ENCODE peak calls at places on chromosomes 5 and 9, in ten cellular contexts. N is HTR-8/SVneo; H is AG08395; X is fibroblast of lung; J is M059J; U is aorta; R is fibroblast of the conjunctiva; G is NCI-H1417 treated with DMSO at 0.1 percent for 48 hours; T is activated naive CD8-positive, alpha-beta T cell treated with anti-CD3 and anti-CD28 coated beads, Interleukin-2, amount 50 U/mL, for 24 hours; V is sigmoid colon. Q is an unnamed sample.

GRCh38 chr5:118888556-118888955 is 99.8 kb downstream of the DTWD2 start:
- DNase-seq in N (no peak), H (no peak), X (no peak), J (no peak), U (no peak), R (no peak), G (no peak), T (no peak), V (no peak), Q (no peak)

GRCh38 chr5:148687427-148687826 is 33.1 kb upstream of the HTR4 start:
- DNase-seq in N (no peak), H (no peak), X (peak), J (peak), U (no peak), R (no peak), G (no peak), T (no peak), V (no peak), Q (peak)

GRCh38 chr5:44002381-44002901 is 386.8 kb downstream of the FGF10 start:
- DNase-seq in N (no peak), H (peak), X (peak), J (peak), U (no peak), R (peak), G (no peak), T (no peak), V (no peak), Q (peak)

GRCh38 chr9:75979362-75979761 is 88.9 kb downstream of the PCSK5 start:
- DNase-seq in N (no peak), H (peak), X (no peak), J (peak), U (no peak), R (no peak), G (no peak), T (no peak), V (no peak), Q (peak)

GRCh38 chr9:89455356-89455824 is 42.5 kb downstream of the SEMA4D start:
- DNase-seq in N (no peak), H (no peak), X (no peak), J (no peak), U (no peak), R (no peak), G (no peak), T (no peak), V (no peak), Q (no peak)

GRCh38 chr9:112002847-112003457 is 106.3 kb downstream of the UGCG start:
- DNase-seq in N (no peak), H (no peak), X (peak), J (peak), U (no peak), R (no peak), G (no peak), T (no peak), V (no peak), Q (peak)

GRCh38 chr5:1444361-1445189 is 665 bp downstream of the SLC6A3 start:
- DNase-seq in N (no peak), H (no peak), X (no peak), J (no peak), U (no peak), R (no peak), G (no peak), T (no peak), V (no peak), Q (no peak)

GRCh38 chr5:31442253-31442820 is 89.6 kb downstream of the DROSHA start:
- DNase-seq in N (no peak), H (peak), X (peak), J (peak), U (no peak), R (peak), G (no peak), T (no peak), V (no peak), Q (peak)

GRCh38 chr5:50666261-50667078 is at the start of gene PARP8:
- DNase-seq in N (peak), H (peak), X (peak), J (peak), U (peak), R (no peak), G (no peak), T (peak), V (peak), Q (peak)

GRCh38 chr9:8816361-8816760 is 1016.8 kb upstream of the DMAC1 start:
- DNase-seq in N (no peak), H (no peak), X (no peak), J (no peak), U (no peak), R (no peak), G (no peak), T (no peak), V (no peak), Q (no peak)

GRCh38 chr5:132486318-132487094 is 4.1 kb downstream of the IRF1 start:
- DNase-seq in N (no peak), H (no peak), X (no peak), J (no peak), U (no peak), R (no peak), G (no peak), T (peak), V (peak), Q (no peak)

GRCh38 chr9:68981825-68982224 is 32.1 kb downstream of the PRKACG start:
- DNase-seq in N (no peak), H (no peak), X (no peak), J (peak), U (no peak), R (no peak), G (peak), T (no peak), V (no peak), Q (no peak)

GRCh38 chr9:125541840-125542243 is 165.2 kb downstream of the MAPKAP1 start:
- DNase-seq in N (no peak), H (peak), X (no peak), J (no peak), U (no peak), R (no peak), G (peak), T (no peak), V (no peak), Q (no peak)

GRCh38 chr5:154937186-154937717 is 759 bp downstream of the GEMIN5 start:
- DNase-seq in N (no peak), H (no peak), X (peak), J (no peak), U (no peak), R (no peak), G (no peak), T (no peak), V (no peak), Q (no peak)

GRCh38 chr9:137550958-137551655 is 572 bp upstream of the MRPL41 start:
- DNase-seq in N (peak), H (peak), X (no peak), J (peak), U (no peak), R (no peak), G (no peak), T (no peak), V (no peak), Q (no peak)

GRCh38 chr5:91074615-91075014 is 308.5 kb downstream of the ARRDC3 start:
- DNase-seq in N (no peak), H (no peak), X (peak), J (peak), U (no peak), R (peak), G (no peak), T (no peak), V (no peak), Q (peak)

GRCh38 chr9:74285075-74285474 is 212.1 kb upstream of the RORB start:
- DNase-seq in N (no peak), H (no peak), X (no peak), J (no peak), U (no peak), R (peak), G (no peak), T (no peak), V (no peak), Q (no peak)

GRCh38 chr5:16544607-16545374 is 72.0 kb downstream of the RETREG1 start:
- DNase-seq in N (no peak), H (no peak), X (no peak), J (no peak), U (no peak), R (no peak), G (no peak), T (no peak), V (no peak), Q (no peak)

GRCh38 chr9:131409458-131409992 is 15.6 kb downstream of the PRRC2B start:
- DNase-seq in N (no peak), H (no peak), X (no peak), J (no peak), U (no peak), R (no peak), G (no peak), T (no peak), V (no peak), Q (no peak)

GRCh38 chr5:149162401-149163084 is 21.2 kb downstream of the ABLIM3 start:
- DNase-seq in N (no peak), H (no peak), X (peak), J (peak), U (no peak), R (no peak), G (no peak), T (no peak), V (no peak), Q (peak)

GRCh38 chr9:99020786-99021436 is 77.2 kb downstream of the COL15A1 start:
- DNase-seq in N (no peak), H (no peak), X (no peak), J (no peak), U (no peak), R (no peak), G (no peak), T (no peak), V (no peak), Q (no peak)

GRCh38 chr5:78327761-78328510 is 32.5 kb upstream of the SCAMP1 start:
- DNase-seq in N (no peak), H (no peak), X (no peak), J (no peak), U (no peak), R (no peak), G (no peak), T (no peak), V (no peak), Q (no peak)

GRCh38 chr5:87787640-87788039 is 374.9 kb upstream of the CCNH start:
- DNase-seq in N (no peak), H (no peak), X (no peak), J (no peak), U (no peak), R (no peak), G (peak), T (no peak), V (no peak), Q (no peak)

GRCh38 chr5:93708442-93708841 is 33.0 kb downstream of the POU5F2 start:
- DNase-seq in N (no peak), H (no peak), X (no peak), J (no peak), U (no peak), R (no peak), G (no peak), T (no peak), V (no peak), Q (no peak)

GRCh38 chr5:17302590-17302989 is 85.2 kb downstream of the BASP1 start:
- DNase-seq in N (no peak), H (peak), X (peak), J (no peak), U (peak), R (peak), G (no peak), T (no peak), V (no peak), Q (peak)

GRCh38 chr5:53261245-53261644 is 151.7 kb upstream of the MOCS2 start:
- DNase-seq in N (no peak), H (no peak), X (peak), J (peak), U (no peak), R (no peak), G (no peak), T (no peak), V (no peak), Q (peak)

GRCh38 chr9:122254761-122255160 is 9.9 kb downstream of the RBM18 start:
- DNase-seq in N (no peak), H (no peak), X (no peak), J (no peak), U (no peak), R (no peak), G (no peak), T (no peak), V (no peak), Q (no peak)

GRCh38 chr9:31715250-31715649 is 669.2 kb upstream of the ACO1 start:
- DNase-seq in N (no peak), H (no peak), X (no peak), J (peak), U (no peak), R (no peak), G (no peak), T (no peak), V (no peak), Q (no peak)

GRCh38 chr9:86598411-86599239 is 244.4 kb upstream of the TUT7 start:
- DNase-seq in N (no peak), H (peak), X (no peak), J (no peak), U (no peak), R (peak), G (no peak), T (no peak), V (no peak), Q (no peak)

GRCh38 chr9:130266236-130267098 is 907 bp downstream of the HMCN2 start:
- DNase-seq in N (no peak), H (no peak), X (no peak), J (no peak), U (peak), R (no peak), G (no peak), T (no peak), V (peak), Q (no peak)

GRCh38 chr9:131411719-131412681 is 18.1 kb downstream of the PRRC2B start:
- DNase-seq in N (no peak), H (no peak), X (no peak), J (no peak), U (peak), R (no peak), G (no peak), T (no peak), V (no peak), Q (no peak)

GRCh38 chr9:133825555-133826198 is 87.5 kb upstream of the SARDH start:
- DNase-seq in N (no peak), H (no peak), X (peak), J (no peak), U (no peak), R (peak), G (no peak), T (no peak), V (no peak), Q (peak)

GRCh38 chr5:87302061-87302460 is 34.4 kb downstream of the RASA1 start:
- DNase-seq in N (no peak), H (no peak), X (peak), J (peak), U (no peak), R (no peak), G (no peak), T (no peak), V (no peak), Q (no peak)

GRCh38 chr5:9712506-9713285 is 82.5 kb upstream of the TAS2R1 start:
- DNase-seq in N (peak), H (peak), X (peak), J (peak), U (no peak), R (peak), G (no peak), T (no peak), V (no peak), Q (peak)

GRCh38 chr5:180470966-180471582 is 23.1 kb upstream of the CNOT6 start:
- DNase-seq in N (peak), H (peak), X (peak), J (peak), U (peak), R (peak), G (no peak), T (peak), V (peak), Q (no peak)

GRCh38 chr5:57566914-57567313 is 84.3 kb upstream of the ACTBL2 start:
- DNase-seq in N (no peak), H (peak), X (peak), J (peak), U (no peak), R (peak), G (no peak), T (no peak), V (no peak), Q (peak)